ENCODE peak calls at places on chromosomes 1 and 21, in six cellular contexts. One of them, this sample, is unnamed.

GRCh38 chr21:31336739-31337040 is 7.4 kb downstream of the TIAM1 start:
- DNase-seq in non-pigmented ciliary epithelial cell: no peak
- DNase-seq in GM04504: no peak
- DNase-seq in ELR: no peak
- DNase-seq in fibroblast of the conjunctiva: no peak
- DNase-seq in C1 segment of cervical spinal cord: no peak
- DNase-seq in this sample: no peak

GRCh38 chr1:152983743-152984142 is at the start of gene SPRR1A:
- DNase-seq in C1 segment of cervical spinal cord: no peak
- DNase-seq in non-pigmented ciliary epithelial cell: no peak
- DNase-seq in ELR: no peak
- DNase-seq in fibroblast of the conjunctiva: no peak
- DNase-seq in GM04504: no peak
- DNase-seq in this sample: no peak

GRCh38 chr1:214917081-214917635 is 165.4 kb upstream of the KCNK2 start:
- DNase-seq in ELR: no peak
- DNase-seq in fibroblast of the conjunctiva: no peak
- DNase-seq in non-pigmented ciliary epithelial cell: no peak
- DNase-seq in GM04504: no peak
- DNase-seq in C1 segment of cervical spinal cord: no peak
- DNase-seq in this sample: no peak

GRCh38 chr1:169143351-169143750 is 36.9 kb downstream of the ATP1B1 start:
- DNase-seq in ELR: no peak
- DNase-seq in fibroblast of the conjunctiva: no peak
- DNase-seq in C1 segment of cervical spinal cord: no peak
- DNase-seq in GM04504: no peak
- DNase-seq in non-pigmented ciliary epithelial cell: no peak
- DNase-seq in this sample: no peak

GRCh38 chr1:225817611-225818061 is 7.7 kb downstream of the EPHX1 start:
- DNase-seq in fibroblast of the conjunctiva: peak
- DNase-seq in ELR: peak
- DNase-seq in non-pigmented ciliary epithelial cell: peak
- DNase-seq in C1 segment of cervical spinal cord: peak
- DNase-seq in GM04504: peak
- DNase-seq in this sample: peak

GRCh38 chr1:60913039-60913438 is 169.3 kb upstream of the NFIA start:
- DNase-seq in non-pigmented ciliary epithelial cell: no peak
- DNase-seq in C1 segment of cervical spinal cord: no peak
- DNase-seq in ELR: no peak
- DNase-seq in GM04504: no peak
- DNase-seq in fibroblast of the conjunctiva: no peak
- DNase-seq in this sample: no peak

GRCh38 chr1:218521414-218522169 is 176.5 kb downstream of the TGFB2 start:
- DNase-seq in fibroblast of the conjunctiva: peak
- DNase-seq in non-pigmented ciliary epithelial cell: no peak
- DNase-seq in C1 segment of cervical spinal cord: no peak
- DNase-seq in ELR: peak
- DNase-seq in GM04504: peak
- DNase-seq in this sample: no peak

GRCh38 chr1:14693996-14694395 is 95.5 kb downstream of the KAZN start:
- DNase-seq in non-pigmented ciliary epithelial cell: no peak
- DNase-seq in ELR: no peak
- DNase-seq in C1 segment of cervical spinal cord: no peak
- DNase-seq in fibroblast of the conjunctiva: no peak
- DNase-seq in GM04504: no peak
- DNase-seq in this sample: no peak

GRCh38 chr1:224357626-224358124 is 996 bp downstream of the CNIH4 start:
- DNase-seq in GM04504: peak
- DNase-seq in fibroblast of the conjunctiva: peak
- DNase-seq in non-pigmented ciliary epithelial cell: no peak
- DNase-seq in ELR: peak
- DNase-seq in C1 segment of cervical spinal cord: no peak
- DNase-seq in this sample: no peak

GRCh38 chr21:38503588-38503987 is 5.3 kb upstream of the ERG start:
- DNase-seq in C1 segment of cervical spinal cord: no peak
- DNase-seq in ELR: peak
- DNase-seq in non-pigmented ciliary epithelial cell: peak
- DNase-seq in GM04504: peak
- DNase-seq in fibroblast of the conjunctiva: peak
- DNase-seq in this sample: peak

GRCh38 chr1:22825790-22826189 is 115.2 kb downstream of the EPHB2 start:
- DNase-seq in ELR: peak
- DNase-seq in non-pigmented ciliary epithelial cell: no peak
- DNase-seq in fibroblast of the conjunctiva: no peak
- DNase-seq in C1 segment of cervical spinal cord: no peak
- DNase-seq in GM04504: no peak
- DNase-seq in this sample: no peak

GRCh38 chr1:55257958-55258357 is 42.8 kb upstream of the USP24 start:
- DNase-seq in fibroblast of the conjunctiva: no peak
- DNase-seq in ELR: no peak
- DNase-seq in non-pigmented ciliary epithelial cell: no peak
- DNase-seq in C1 segment of cervical spinal cord: no peak
- DNase-seq in GM04504: no peak
- DNase-seq in this sample: no peak

GRCh38 chr1:59146651-59147358 is 150.1 kb upstream of the FGGY start:
- DNase-seq in C1 segment of cervical spinal cord: no peak
- DNase-seq in fibroblast of the conjunctiva: no peak
- DNase-seq in GM04504: no peak
- DNase-seq in ELR: peak
- DNase-seq in non-pigmented ciliary epithelial cell: no peak
- DNase-seq in this sample: no peak

GRCh38 chr1:239819075-239819474 is 272.6 kb upstream of the FMN2 start:
- DNase-seq in fibroblast of the conjunctiva: no peak
- DNase-seq in C1 segment of cervical spinal cord: no peak
- DNase-seq in GM04504: no peak
- DNase-seq in non-pigmented ciliary epithelial cell: no peak
- DNase-seq in ELR: peak
- DNase-seq in this sample: no peak

GRCh38 chr1:206736878-206737728 is 33.5 kb upstream of the IL19 start:
- DNase-seq in fibroblast of the conjunctiva: no peak
- DNase-seq in GM04504: no peak
- DNase-seq in C1 segment of cervical spinal cord: no peak
- DNase-seq in ELR: no peak
- DNase-seq in non-pigmented ciliary epithelial cell: no peak
- DNase-seq in this sample: no peak

GRCh38 chr1:237054313-237054712 is 12.3 kb downstream of the RYR2 start:
- DNase-seq in fibroblast of the conjunctiva: no peak
- DNase-seq in C1 segment of cervical spinal cord: no peak
- DNase-seq in non-pigmented ciliary epithelial cell: no peak
- DNase-seq in GM04504: no peak
- DNase-seq in ELR: no peak
- DNase-seq in this sample: no peak

GRCh38 chr1:35185200-35185599 is 7.7 kb downstream of the SFPQ start:
- DNase-seq in GM04504: no peak
- DNase-seq in non-pigmented ciliary epithelial cell: no peak
- DNase-seq in fibroblast of the conjunctiva: no peak
- DNase-seq in C1 segment of cervical spinal cord: no peak
- DNase-seq in ELR: no peak
- DNase-seq in this sample: no peak

GRCh38 chr21:16768096-16768495 is 744.7 kb upstream of the CXADR start:
- DNase-seq in ELR: no peak
- DNase-seq in C1 segment of cervical spinal cord: no peak
- DNase-seq in fibroblast of the conjunctiva: no peak
- DNase-seq in GM04504: no peak
- DNase-seq in non-pigmented ciliary epithelial cell: no peak
- DNase-seq in this sample: no peak

GRCh38 chr1:55038552-55038838 is 853 bp upstream of the PCSK9 start:
- DNase-seq in ELR: no peak
- DNase-seq in fibroblast of the conjunctiva: no peak
- DNase-seq in non-pigmented ciliary epithelial cell: no peak
- DNase-seq in C1 segment of cervical spinal cord: peak
- DNase-seq in GM04504: no peak
- DNase-seq in this sample: no peak

GRCh38 chr1:50342525-50342924 is 80.7 kb downstream of the DMRTA2 start:
- DNase-seq in fibroblast of the conjunctiva: no peak
- DNase-seq in GM04504: no peak
- DNase-seq in ELR: no peak
- DNase-seq in C1 segment of cervical spinal cord: no peak
- DNase-seq in non-pigmented ciliary epithelial cell: no peak
- DNase-seq in this sample: no peak

GRCh38 chr1:9196129-9197040 is 38.2 kb upstream of the H6PD start:
- DNase-seq in GM04504: peak
- DNase-seq in non-pigmented ciliary epithelial cell: no peak
- DNase-seq in C1 segment of cervical spinal cord: no peak
- DNase-seq in ELR: peak
- DNase-seq in fibroblast of the conjunctiva: peak
- DNase-seq in this sample: peak

GRCh38 chr1:167968569-167968968 is 31.7 kb upstream of the MPC2 start:
- DNase-seq in ELR: no peak
- DNase-seq in fibroblast of the conjunctiva: no peak
- DNase-seq in non-pigmented ciliary epithelial cell: no peak
- DNase-seq in C1 segment of cervical spinal cord: no peak
- DNase-seq in GM04504: no peak
- DNase-seq in this sample: no peak

GRCh38 chr1:210600421-210601195 is 271.9 kb downstream of the HHAT start:
- DNase-seq in non-pigmented ciliary epithelial cell: peak
- DNase-seq in C1 segment of cervical spinal cord: no peak
- DNase-seq in ELR: peak
- DNase-seq in fibroblast of the conjunctiva: no peak
- DNase-seq in GM04504: no peak
- DNase-seq in this sample: peak

GRCh38 chr1:180235077-180235501 is 5.0 kb downstream of the LHX4 start:
- DNase-seq in fibroblast of the conjunctiva: no peak
- DNase-seq in C1 segment of cervical spinal cord: no peak
- DNase-seq in non-pigmented ciliary epithelial cell: no peak
- DNase-seq in GM04504: no peak
- DNase-seq in ELR: no peak
- DNase-seq in this sample: no peak

GRCh38 chr1:153866045-153866850 is 56.5 kb downstream of the GATAD2B start:
- DNase-seq in C1 segment of cervical spinal cord: no peak
- DNase-seq in GM04504: peak
- DNase-seq in ELR: peak
- DNase-seq in non-pigmented ciliary epithelial cell: no peak
- DNase-seq in fibroblast of the conjunctiva: peak
- DNase-seq in this sample: peak

GRCh38 chr1:205199090-205199930 is 12.2 kb downstream of the DSTYK start:
- DNase-seq in ELR: peak
- DNase-seq in non-pigmented ciliary epithelial cell: no peak
- DNase-seq in fibroblast of the conjunctiva: no peak
- DNase-seq in GM04504: no peak
- DNase-seq in C1 segment of cervical spinal cord: no peak
- DNase-seq in this sample: no peak

GRCh38 chr1:32500387-32501209 is 35.7 kb downstream of the ZBTB8B start:
- DNase-seq in C1 segment of cervical spinal cord: peak
- DNase-seq in non-pigmented ciliary epithelial cell: no peak
- DNase-seq in GM04504: no peak
- DNase-seq in fibroblast of the conjunctiva: peak
- DNase-seq in ELR: peak
- DNase-seq in this sample: no peak

GRCh38 chr1:193589597-193590040 is 403.2 kb upstream of the B3GALT2 start:
- DNase-seq in fibroblast of the conjunctiva: peak
- DNase-seq in non-pigmented ciliary epithelial cell: no peak
- DNase-seq in ELR: no peak
- DNase-seq in C1 segment of cervical spinal cord: no peak
- DNase-seq in GM04504: no peak
- DNase-seq in this sample: peak

GRCh38 chr1:27659497-27660299 is 12.3 kb downstream of the IFI6 start:
- DNase-seq in ELR: peak
- DNase-seq in fibroblast of the conjunctiva: peak
- DNase-seq in GM04504: peak
- DNase-seq in C1 segment of cervical spinal cord: peak
- DNase-seq in non-pigmented ciliary epithelial cell: no peak
- DNase-seq in this sample: no peak

GRCh38 chr1:21946836-21947587 is 9.9 kb upstream of the HSPG2 start:
- DNase-seq in C1 segment of cervical spinal cord: no peak
- DNase-seq in non-pigmented ciliary epithelial cell: no peak
- DNase-seq in ELR: no peak
- DNase-seq in fibroblast of the conjunctiva: no peak
- DNase-seq in GM04504: no peak
- DNase-seq in this sample: no peak

GRCh38 chr1:31374511-31375196 is 1.8 kb upstream of the FABP3 start:
- DNase-seq in GM04504: peak
- DNase-seq in fibroblast of the conjunctiva: peak
- DNase-seq in ELR: no peak
- DNase-seq in non-pigmented ciliary epithelial cell: no peak
- DNase-seq in C1 segment of cervical spinal cord: peak
- DNase-seq in this sample: peak

GRCh38 chr1:6580119-6580587 is 359 bp downstream of the ZBTB48 start:
- DNase-seq in C1 segment of cervical spinal cord: no peak
- DNase-seq in ELR: no peak
- DNase-seq in fibroblast of the conjunctiva: no peak
- DNase-seq in GM04504: no peak
- DNase-seq in non-pigmented ciliary epithelial cell: no peak
- DNase-seq in this sample: no peak

This sample was measured in skeletal muscle cell.